ENCODE peak calls at places on chromosome 17, in five cellular contexts. L, K, I, O and X are unnamed samples.

GRCh38 chr17:29140631-29141483 is 39.3 kb downstream of the MYO18A start:
- DNase-seq in L (no peak), K (peak), I (peak), O (peak), X (peak)

GRCh38 chr17:33914120-33914519 is 341.0 kb upstream of the CCL2 start:
- DNase-seq in L (no peak), K (no peak), I (no peak), O (no peak), X (no peak)

GRCh38 chr17:50218071-50218759 is 16.8 kb upstream of the COL1A1 start:
- DNase-seq in L (no peak), K (no peak), I (no peak), O (no peak), X (no peak)

GRCh38 chr17:34242976-34243731 is 11.9 kb upstream of the CCL2 start:
- DNase-seq in L (no peak), K (no peak), I (no peak), O (no peak), X (no peak)

GRCh38 chr17:17669081-17669850 is 12.0 kb upstream of the RAI1 start:
- DNase-seq in L (no peak), K (no peak), I (no peak), O (no peak), X (peak)

GRCh38 chr17:56317351-56318208 is 164.3 kb downstream of the ANKFN1 start:
- DNase-seq in L (no peak), K (no peak), I (no peak), O (no peak), X (peak)

GRCh38 chr17:79942011-79942405 is 93.7 kb downstream of the TBC1D16 start:
- DNase-seq in L (no peak), K (no peak), I (no peak), O (no peak), X (no peak)

GRCh38 chr17:77400445-77400870 is 259.7 kb downstream of the SEC14L1 start:
- DNase-seq in L (peak), K (peak), I (peak), O (peak), X (peak)

GRCh38 chr17:78532922-78533640 is 44.1 kb downstream of the DNAH17 start:
- DNase-seq in L (peak), K (no peak), I (no peak), O (no peak), X (no peak)

GRCh38 chr17:80725532-80725931 is 180.9 kb downstream of the RPTOR start:
- DNase-seq in L (no peak), K (no peak), I (no peak), O (no peak), X (no peak)

GRCh38 chr17:65320856-65321255 is 183.7 kb downstream of the RGS9 start:
- DNase-seq in L (no peak), K (no peak), I (no peak), O (no peak), X (no peak)

GRCh38 chr17:44400226-44400847 is 10.9 kb upstream of the ITGA2B start:
- DNase-seq in L (peak), K (no peak), I (no peak), O (no peak), X (no peak)

GRCh38 chr17:21018894-21019293 is 23.9 kb downstream of the USP22 start:
- DNase-seq in L (no peak), K (no peak), I (no peak), O (no peak), X (no peak)

GRCh38 chr17:76812248-76812647 is 56.0 kb upstream of the MGAT5B start:
- DNase-seq in L (no peak), K (no peak), I (no peak), O (no peak), X (no peak)

GRCh38 chr17:68431661-68432071 is 25.6 kb downstream of the WIPI1 start:
- DNase-seq in L (peak), K (peak), I (peak), O (peak), X (peak)

GRCh38 chr17:27403480-27404005 is 52.7 kb upstream of the KSR1 start:
- DNase-seq in L (no peak), K (peak), I (no peak), O (no peak), X (no peak)

GRCh38 chr17:14214271-14214670 is 22.4 kb downstream of the CDRT15 start:
- DNase-seq in L (peak), K (no peak), I (no peak), O (no peak), X (no peak)

GRCh38 chr17:38701504-38702165 is 3.4 kb upstream of the MLLT6 start:
- DNase-seq in L (peak), K (peak), I (peak), O (no peak), X (peak)

GRCh38 chr17:67707442-67707841 is 10.3 kb upstream of the NOL11 start:
- DNase-seq in L (no peak), K (no peak), I (no peak), O (no peak), X (no peak)

GRCh38 chr17:21286066-21286770 is 1.7 kb downstream of the MAP2K3 start:
- DNase-seq in L (peak), K (no peak), I (no peak), O (no peak), X (no peak)

GRCh38 chr17:76532072-76532651 is 5.3 kb downstream of the CYGB start:
- DNase-seq in L (no peak), K (no peak), I (no peak), O (no peak), X (no peak)

GRCh38 chr17:31738067-31738466 is 121.0 kb downstream of the COPRS start:
- DNase-seq in L (no peak), K (no peak), I (no peak), O (no peak), X (no peak)

GRCh38 chr17:17545031-17545820 is 46.3 kb downstream of the PEMT start:
- DNase-seq in L (peak), K (no peak), I (no peak), O (no peak), X (no peak)

GRCh38 chr17:65807361-65807760 is 245.9 kb upstream of the AXIN2 start:
- DNase-seq in L (no peak), K (no peak), I (no peak), O (no peak), X (no peak)

GRCh38 chr17:71496552-71496951 is 624.3 kb upstream of the SOX9 start:
- DNase-seq in L (peak), K (no peak), I (no peak), O (no peak), X (no peak)

GRCh38 chr17:50051082-50051576 is 4.8 kb upstream of the ITGA3 start:
- DNase-seq in L (peak), K (peak), I (peak), O (no peak), X (peak)

GRCh38 chr17:43723697-43724359 is 34.8 kb downstream of the SOST start:
- DNase-seq in L (peak), K (no peak), I (no peak), O (no peak), X (no peak)

GRCh38 chr17:7217113-7217987 is 2.3 kb downstream of the DLG4 start:
- DNase-seq in L (peak), K (no peak), I (no peak), O (peak), X (peak)

GRCh38 chr17:48994548-48995331 is 2.4 kb upstream of the IGF2BP1 start:
- DNase-seq in L (no peak), K (peak), I (no peak), O (no peak), X (no peak)

GRCh38 chr17:77600346-77600745 is 358.2 kb upstream of the TNRC6C start:
- DNase-seq in L (no peak), K (no peak), I (no peak), O (no peak), X (no peak)

GRCh38 chr17:52136173-52136572 is 22.3 kb downstream of the CA10 start:
- DNase-seq in L (no peak), K (no peak), I (no peak), O (no peak), X (no peak)

GRCh38 chr17:50914510-50914849 is 48.3 kb upstream of the TOB1 start:
- DNase-seq in L (no peak), K (no peak), I (no peak), O (no peak), X (no peak)

GRCh38 chr17:74822329-74823175 is 37.1 kb downstream of the GRIN2C start:
- DNase-seq in L (no peak), K (no peak), I (no peak), O (no peak), X (no peak)

GRCh38 chr17:43545383-43545632 is 832 bp downstream of the ETV4 start:
- DNase-seq in L (peak), K (no peak), I (peak), O (no peak), X (peak)

GRCh38 chr17:17696075-17696474 is 14.8 kb downstream of the RAI1 start:
- DNase-seq in L (no peak), K (no peak), I (no peak), O (no peak), X (no peak)